ENCODE peak calls at places on chromosome 10, in five cellular contexts. S, K, M, Y and L are unnamed samples.

GRCh38 chr10:49228677-49229076 is 40.5 kb upstream of the TMEM273 start:
- DNase-seq in S (no peak), M (no peak), K (no peak), Y (no peak), L (no peak)

GRCh38 chr10:44437837-44438752 is 53.2 kb upstream of the CXCL12 start:
- DNase-seq in K (peak; percentile 44), S (no peak), Y (no peak), M (no peak), L (no peak)

GRCh38 chr10:110651044-110651958 is 7.2 kb downstream of the RBM20 start:
- DNase-seq in K (no peak), Y (no peak), S (peak; percentile 85), M (no peak), L (no peak)

GRCh38 chr10:80855348-80855971 is 317.8 kb downstream of the SH2D4B start:
- DNase-seq in K (no peak), M (no peak), S (no peak), Y (no peak), L (no peak)

GRCh38 chr10:125284875-125285597 is 124.7 kb upstream of the CTBP2 start:
- DNase-seq in Y (no peak), S (no peak), M (no peak), K (no peak), L (no peak)

GRCh38 chr10:35140126-35140525 is 13.5 kb downstream of the CREM start:
- DNase-seq in M (no peak), S (no peak), Y (no peak), K (no peak), L (no peak)

GRCh38 chr10:93058139-93058538 is 2.5 kb upstream of the CYP26C1 start:
- DNase-seq in S (no peak), Y (no peak), M (no peak), K (no peak), L (no peak)

GRCh38 chr10:44510716-44511115 is 125.8 kb upstream of the CXCL12 start:
- DNase-seq in K (no peak), Y (no peak), S (no peak), M (no peak), L (no peak)

DNA sequence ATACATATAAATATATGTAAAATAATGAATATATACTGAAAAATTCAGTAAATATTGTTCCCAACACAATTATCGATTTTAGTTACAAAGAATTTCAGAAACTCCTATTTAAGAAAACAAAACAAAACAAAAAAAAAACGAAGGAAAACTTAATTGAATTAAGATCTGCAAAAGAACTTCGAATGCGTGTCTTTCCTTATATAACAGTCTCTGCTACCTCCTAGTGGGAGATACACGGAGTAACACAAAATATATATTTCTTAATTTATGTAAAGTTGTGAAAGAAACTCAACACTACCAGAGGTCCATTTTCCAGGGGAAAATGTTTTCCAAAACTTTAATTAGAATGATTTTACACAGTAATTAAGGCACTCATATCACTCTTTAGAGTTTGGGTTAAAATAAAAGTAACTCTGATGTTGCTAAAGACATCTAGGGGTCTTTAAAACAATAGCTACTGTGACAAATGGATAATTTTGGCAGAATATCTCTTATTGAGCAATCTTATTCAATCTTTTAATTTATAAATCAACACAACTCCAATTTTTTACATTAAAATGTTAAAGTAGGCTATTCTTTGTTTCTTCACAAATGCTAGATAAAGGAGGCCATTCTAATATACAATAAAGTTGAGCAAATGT is 41.6 kb downstream of the NEBL start:
- DNase-seq in K (no peak), Y (no peak), M (no peak), S (no peak), L (no peak)
- TF ChIP-seq CTCF in K (peak; percentile 44), Y (no peak), M (peak; percentile 23), S (peak; percentile 17), L (peak; percentile 88)

DNA sequence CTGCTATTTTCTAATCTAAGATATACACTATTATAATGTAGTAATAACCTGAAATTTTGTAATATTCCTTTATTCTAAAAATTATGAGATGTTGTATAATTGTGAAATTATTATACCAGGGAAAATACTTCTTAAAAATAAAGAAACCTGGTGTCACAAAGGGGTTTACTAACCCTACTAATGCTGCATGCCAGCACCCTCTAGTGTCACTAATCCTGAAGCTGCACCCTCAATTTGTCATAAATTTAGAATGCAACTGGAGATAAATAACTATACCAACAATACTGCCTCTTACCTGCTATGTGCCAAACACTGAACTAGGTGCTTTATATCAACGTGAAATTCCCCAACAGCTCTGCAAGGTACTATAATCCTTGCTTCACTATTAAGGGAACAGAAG is 30.8 kb downstream of the TM9SF3 start:
- DNase-seq in M (no peak), Y (no peak), S (no peak), K (no peak), L (no peak)
- TF ChIP-seq CTCF in M (peak; percentile 21), Y (no peak), S (peak; percentile 48), K (peak; percentile 44), L (peak; percentile 79)

GRCh38 chr10:24417053-24417452 is 208.1 kb downstream of the KIAA1217 start:
- DNase-seq in Y (no peak), M (no peak), S (no peak), K (no peak), L (no peak)

GRCh38 chr10:24415455-24416169 is 206.7 kb downstream of the KIAA1217 start:
- DNase-seq in M (peak; percentile 76), K (peak; percentile 86), Y (peak; percentile 63), S (no peak), L (no peak)

GRCh38 chr10:24416248-24416647 is 207.3 kb downstream of the KIAA1217 start:
- DNase-seq in K (no peak), Y (no peak), M (no peak), S (no peak), L (no peak)

GRCh38 chr10:24419067-24419466 is 210.1 kb downstream of the KIAA1217 start:
- DNase-seq in Y (no peak), K (no peak), M (no peak), S (no peak), L (no peak)

DNA sequence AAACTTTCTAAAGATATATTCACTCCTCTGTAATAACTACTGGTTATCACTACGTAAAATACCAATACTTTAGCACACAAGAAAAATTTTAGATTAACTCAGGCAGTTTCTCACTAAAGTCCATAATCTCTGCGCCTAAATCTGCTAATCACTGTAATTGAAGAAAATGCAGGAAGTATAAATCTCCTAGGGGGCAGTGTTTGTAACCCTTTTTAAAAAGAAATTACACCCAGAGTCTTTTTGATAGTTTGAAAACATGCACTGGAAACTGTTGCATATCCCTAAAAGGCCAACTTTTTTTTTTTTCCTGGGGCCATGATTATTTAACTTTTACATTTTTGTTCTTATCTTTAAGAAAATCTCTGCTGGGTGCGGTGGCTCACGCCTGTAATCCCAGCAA is 209.6 kb downstream of the KIAA1217 start:
- DNase-seq in S (no peak), K (no peak), Y (no peak), M (no peak), L (no peak)
- TF ChIP-seq CTCF in S (peak; percentile 20), K (peak; percentile 28), Y (peak; percentile 25), M (no peak), L (peak; percentile 49)

GRCh38 chr10:121823993-121824463 is 103.8 kb downstream of the ATE1 start:
- DNase-seq in Y (no peak), M (no peak), S (peak; percentile 6), K (no peak), L (no peak)
- TF ChIP-seq CTCF in Y (peak; percentile 55), M (peak; percentile 63), S (peak; percentile 72), K (peak; percentile 74), L (peak; percentile 85)

DNA sequence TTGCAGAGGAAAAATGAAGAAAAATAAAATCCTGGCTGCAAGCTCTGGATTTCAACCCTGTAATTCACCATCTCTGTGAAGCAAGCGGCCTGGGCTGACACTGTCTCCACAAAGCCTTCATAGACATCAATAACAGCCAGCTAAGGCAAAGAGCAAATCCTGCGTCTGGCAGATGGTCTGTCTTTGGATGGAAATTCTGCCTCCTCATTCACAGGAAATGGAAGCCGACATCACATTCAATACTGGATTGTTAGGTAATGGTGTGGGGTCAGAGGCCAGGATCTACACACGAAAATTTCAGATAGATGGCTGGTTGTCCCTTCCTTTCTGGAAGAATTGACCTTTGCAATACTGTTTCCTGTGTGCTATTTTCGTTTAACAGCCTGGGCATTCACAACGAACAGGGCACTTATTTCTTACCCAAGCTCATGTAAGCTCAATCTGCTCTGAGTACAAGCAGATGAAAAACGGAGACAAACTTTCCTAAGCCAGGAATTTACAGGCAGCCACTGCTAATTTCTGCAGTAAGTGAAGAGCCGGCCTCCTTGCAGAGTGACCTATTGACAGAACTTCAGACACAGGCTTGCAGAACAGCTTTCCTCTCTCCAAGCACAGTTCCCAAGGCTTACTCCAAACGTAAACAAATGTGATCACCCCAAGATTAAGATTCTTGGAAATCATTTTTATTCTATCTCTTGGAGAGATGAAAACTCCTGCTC is 3.0 kb upstream of the ADAM12 start:
- DNase-seq in M (no peak), Y (no peak), K (peak; percentile 35), S (no peak), L (no peak)
- TF ChIP-seq CTCF in M (no peak), Y (no peak), K (no peak), S (no peak), L (no peak)

GRCh38 chr10:117133273-117134083 is 4.6 kb downstream of the VAX1 start:
- DNase-seq in S (no peak), K (no peak), Y (no peak), M (no peak), L (no peak)
- TF ChIP-seq CTCF in S (no peak), K (no peak), Y (no peak), M (no peak), L (no peak)

DNA sequence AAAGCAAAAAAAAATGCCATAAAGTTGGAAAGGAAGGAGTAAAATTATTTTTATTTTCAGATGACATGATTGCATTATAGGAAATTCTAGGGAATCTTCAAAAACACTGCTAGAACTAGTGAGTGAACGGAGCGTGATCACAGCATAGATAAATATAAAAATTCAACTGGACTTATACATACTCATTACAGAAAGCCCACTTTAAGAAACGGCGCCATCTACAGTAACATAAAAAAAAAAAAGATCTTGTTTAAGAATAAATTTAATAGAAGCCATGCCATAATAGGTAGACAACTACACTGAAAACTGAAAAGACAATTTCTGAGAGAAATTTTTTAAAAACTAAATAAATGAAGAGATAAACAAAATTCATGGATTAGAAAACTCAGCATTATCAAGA is 623.1 kb upstream of the MGMT start:
- DNase-seq in S (no peak), Y (no peak), M (no peak), K (no peak), L (no peak)
- TF ChIP-seq CTCF in S (no peak), Y (no peak), M (no peak), K (peak; percentile 7), L (peak; percentile 30)

GRCh38 chr10:13414855-13415254 is 66.8 kb upstream of the SEPHS1 start:
- DNase-seq in S (no peak), Y (peak; percentile 57), K (no peak), M (no peak), L (no peak)
- TF ChIP-seq CTCF in S (peak; percentile 45), Y (peak; percentile 36), K (no peak), M (peak; percentile 12), L (peak; percentile 42)

GRCh38 chr10:76324283-76324682 is 892.9 kb downstream of the LRMDA start:
- DNase-seq in Y (peak; percentile 37), K (peak; percentile 51), S (no peak), M (peak; percentile 52), L (no peak)
- TF ChIP-seq CTCF in Y (no peak), K (no peak), S (no peak), M (no peak), L (no peak)

DNA sequence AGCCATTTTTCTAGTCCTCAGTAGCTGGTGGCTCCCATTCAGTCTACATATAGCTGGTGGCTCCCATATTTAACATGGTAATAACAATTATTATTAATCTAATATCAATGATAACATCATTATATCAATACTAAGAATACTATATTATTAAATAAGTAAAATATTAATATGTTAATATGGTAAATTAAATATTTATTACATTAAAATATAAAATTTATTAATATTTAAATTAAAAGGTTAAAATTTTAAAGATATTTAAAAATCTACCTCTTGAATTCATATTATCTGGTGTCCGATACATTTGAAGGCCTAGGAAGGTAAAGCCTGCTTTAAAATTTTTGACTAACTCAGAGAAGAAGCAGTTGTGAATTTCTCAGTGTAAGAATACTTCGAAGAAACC is 69.8 kb downstream of the SPAG6 start:
- DNase-seq in M (no peak), S (no peak), K (no peak), Y (no peak), L (no peak)
- TF ChIP-seq CTCF in M (no peak), S (no peak), K (no peak), Y (no peak), L (no peak)